ENCODE peak calls at places on chromosome 4, in six cellular contexts. J is neural crest cell, I is GM20000, G is GM19239, K is BJ, D is ACHN. H is an unnamed sample.

GRCh38 chr4:144350706-144351105 is 210.2 kb upstream of the GYPA start:
- DNase-seq in J (no peak), I (no peak), G (no peak), K (no peak), D (no peak), H (no peak)

GRCh38 chr4:139656614-139657486 is 8.8 kb upstream of the MGST2 start:
- DNase-seq in J (peak), I (peak), G (peak), K (no peak), D (peak), H (peak)

GRCh38 chr4:179867300-179867878 is 2375.8 kb upstream of the TENM3 start:
- DNase-seq in J (peak), I (peak), G (peak), K (no peak), D (peak), H (no peak)

GRCh38 chr4:89707467-89707866 is 129.5 kb downstream of the SNCA start:
- DNase-seq in J (no peak), I (no peak), G (no peak), K (no peak), D (no peak), H (no peak)

GRCh38 chr4:37973481-37973880 is 13.3 kb downstream of the PTTG2 start:
- DNase-seq in J (no peak), I (no peak), G (no peak), K (no peak), D (no peak), H (no peak)

GRCh38 chr4:73916172-73916925 is 47.2 kb downstream of the CXCL1 start:
- DNase-seq in J (no peak), I (no peak), G (no peak), K (no peak), D (no peak), H (no peak)

GRCh38 chr4:164779811-164780216 is 25.9 kb downstream of the SMIM31 start:
- DNase-seq in J (peak), I (peak), G (peak), K (no peak), D (peak), H (no peak)

GRCh38 chr4:86522349-86522748 is 71.8 kb upstream of the PTPN13 start:
- DNase-seq in J (no peak), I (no peak), G (no peak), K (no peak), D (peak), H (no peak)

GRCh38 chr4:67035501-67035900 is 509.8 kb downstream of the CENPC start:
- DNase-seq in J (no peak), I (no peak), G (no peak), K (no peak), D (peak), H (no peak)